ENCODE peak calls at places on chromosomes 6 and 20, in five cellular contexts. W is neural progenitor cell, U is PC-9, H is pancreas, F is ovary. O is an unnamed sample. For H3K4me1, the result is how much of the 10 kb centered on the place peaks cover.

GRCh38 chr6:63410435-63411426 is 90.9 kb upstream of the LGSN start:
- DNase-seq in W (no peak), U (no peak), H (no peak), F (no peak), O (no peak)

GRCh38 chr6:166739655-166740318 is 112.7 kb upstream of the RPS6KA2 start:
- DNase-seq in W (no peak), U (no peak), H (no peak), F (no peak), O (no peak)

GRCh38 chr6:51060262-51060762 is 241.6 kb downstream of the TFAP2B start:
- DNase-seq in W (no peak), U (no peak), H (no peak), F (no peak), O (no peak)

GRCh38 chr6:117960906-117961700 is 54.0 kb downstream of the SLC35F1 start:
- DNase-seq in W (no peak), U (no peak), H (no peak), F (no peak), O (no peak)

GRCh38 chr20:41191562-41192500 is 54.5 kb downstream of the PLCG1 start:
- DNase-seq in W (no peak), U (no peak), H (no peak), F (no peak), O (no peak)

GRCh38 chr6:90183587-90184333 is 112.9 kb downstream of the BACH2 start:
- DNase-seq in W (no peak), U (no peak), H (no peak), F (no peak), O (no peak)

GRCh38 chr6:7114744-7115451 is 7.1 kb downstream of the RREB1 start:
- DNase-seq in W (no peak), U (no peak), H (no peak), F (no peak), O (no peak)

GRCh38 chr6:169536446-169537170 is 165.2 kb downstream of the WDR27 start:
- DNase-seq in W (no peak), U (no peak), H (no peak), F (no peak), O (no peak)

GRCh38 chr6:69589626-69590025 is 207.2 kb downstream of the LMBRD1 start:
- DNase-seq in W (no peak), U (no peak), H (no peak), F (no peak), O (no peak)

GRCh38 chr6:168877821-168878282 is 375.8 kb downstream of the THBS2 start:
- DNase-seq in W (no peak), U (peak), H (no peak), F (no peak), O (peak)

GRCh38 chr6:93105017-93105416 is 314.3 kb downstream of the EPHA7 start:
- DNase-seq in W (no peak), U (no peak), H (no peak), F (no peak), O (no peak)

GRCh38 chr6:152148412-152148811 is 340.9 kb downstream of the ESR1 start:
- DNase-seq in W (no peak), U (no peak), H (no peak), F (no peak), O (no peak)

GRCh38 chr6:105839266-105839665 is 246.9 kb upstream of the PRDM1 start:
- DNase-seq in W (no peak), U (no peak), H (no peak), F (no peak), O (no peak)

GRCh38 chr6:21808045-21808470 is 214.5 kb downstream of the SOX4 start:
- DNase-seq in W (no peak), U (no peak), H (no peak), F (peak), O (no peak)

GRCh38 chr20:43812216-43812615 is 85.4 kb upstream of the GTSF1L start:
- DNase-seq in W (no peak), U (peak), H (no peak), F (no peak), O (no peak)

GRCh38 chr20:32474967-32475819 is 109.9 kb downstream of the NOL4L start:
- DNase-seq in W (peak), U (peak), H (peak), F (peak), O (peak)

GRCh38 chr6:119261944-119262284 is 87.6 kb downstream of the MAN1A1 start:
- DNase-seq in W (no peak), U (no peak), H (no peak), F (no peak), O (no peak)

GRCh38 chr6:134910596-134910935 is 39.3 kb downstream of the ALDH8A1 start:
- DNase-seq in W (no peak), U (no peak), H (no peak), F (no peak), O (no peak)

GRCh38 chr6:56863366-56863765 is 91.5 kb upstream of the BEND6 start:
- DNase-seq in W (no peak), U (peak), H (no peak), F (no peak), O (no peak)

GRCh38 chr6:24188571-24188970 is 62.6 kb downstream of the NRSN1 start:
- DNase-seq in W (no peak), U (no peak), H (no peak), F (no peak), O (no peak)

GRCh38 chr20:59671661-59672471 is 67.5 kb downstream of the PHACTR3 start:
- DNase-seq in W (no peak), U (no peak), H (no peak), F (no peak), O (no peak)

GRCh38 chr6:71468841-71469750 is 180.5 kb downstream of the OGFRL1 start:
- DNase-seq in W (no peak), U (peak), H (no peak), F (no peak), O (no peak)

GRCh38 chr20:32855387-32855786 is 3.3 kb upstream of the EFCAB8 start:
- DNase-seq in W (no peak), U (no peak), H (no peak), F (no peak), O (no peak)

GRCh38 chr6:37556884-37557644 is 57.4 kb upstream of the CCDC167 start:
- DNase-seq in W (no peak), U (no peak), H (no peak), F (no peak), O (no peak)

GRCh38 chr6:2877057-2877882 is 25.8 kb downstream of the SERPINB9 start:
- DNase-seq in W (no peak), U (peak), H (no peak), F (no peak), O (no peak)
- H3K4me1 ChIP-seq in W (under half), U (under half), H (under half), F (under half), O (under half)

DNA sequence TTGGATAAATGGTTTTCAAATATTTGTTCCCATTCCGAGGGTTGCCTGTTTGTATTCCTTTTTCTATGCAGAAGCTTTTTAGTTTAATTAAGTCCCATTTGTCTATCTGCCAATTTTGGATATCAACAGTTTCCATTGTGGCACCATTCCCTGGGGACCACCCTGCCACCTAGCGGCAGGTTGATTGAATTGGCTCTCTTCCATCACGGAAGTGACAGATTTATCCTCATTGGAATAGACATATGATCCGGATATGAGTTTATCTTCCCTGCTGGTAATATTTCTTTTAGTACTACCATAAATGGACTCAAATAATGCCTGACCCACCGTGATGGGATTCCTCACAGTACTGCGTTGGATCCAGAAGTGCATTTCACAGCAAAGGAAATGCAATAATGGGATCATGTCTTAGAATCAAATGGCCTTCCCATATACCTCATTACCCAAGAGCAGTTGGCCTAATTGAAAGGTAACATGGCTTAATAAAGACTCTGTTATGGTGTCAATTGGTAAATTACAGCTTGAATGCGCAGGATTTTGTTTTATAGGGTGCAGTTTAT is 327.0 kb downstream of the BMP2 start:
- DNase-seq in W (peak), U (no peak), H (peak), F (no peak), O (no peak)
- TF ChIP-seq CTCF in W (peak), U (peak), H (peak), F (no peak), O (no peak)

DNA sequence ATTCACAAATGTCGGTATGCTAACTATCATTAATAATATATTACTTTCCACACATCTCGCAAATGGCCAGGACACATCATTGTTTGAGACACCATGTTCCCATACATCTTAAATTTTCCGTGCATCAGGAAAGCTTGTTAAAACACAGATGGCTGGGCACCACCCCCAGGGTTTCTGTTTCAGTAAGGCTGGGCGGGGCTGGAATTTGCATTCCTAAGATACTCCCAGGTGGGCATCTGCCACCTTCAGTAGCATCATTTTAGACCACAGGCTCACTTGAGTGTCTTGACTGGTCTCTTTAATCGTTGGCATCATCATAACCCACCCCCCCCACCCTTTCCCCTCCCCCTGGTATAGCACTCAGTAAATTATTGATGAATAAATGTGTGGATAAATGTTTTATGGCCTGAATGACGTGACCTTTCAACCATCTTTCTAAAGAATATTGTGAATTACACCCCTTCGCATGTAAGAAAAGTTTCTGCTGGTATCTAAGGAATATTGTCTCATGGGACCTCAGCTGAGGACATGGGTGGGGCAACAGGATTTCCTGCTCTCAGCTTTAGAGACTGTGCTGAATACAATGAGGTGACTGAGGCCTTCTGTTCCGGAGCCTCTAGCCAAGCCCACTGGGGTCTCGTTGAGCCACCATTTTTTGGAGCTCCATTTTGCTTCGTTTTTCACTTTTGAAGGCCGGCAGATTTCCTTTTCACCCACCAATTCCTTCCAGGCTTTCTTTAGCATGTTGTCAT is 124.1 kb upstream of the NEDD9 start:
- DNase-seq in W (no peak), U (no peak), H (no peak), F (no peak), O (no peak)
- H3K27ac ChIP-seq in W (no peak), U (peak), H (no peak), F (no peak), O (peak)

DNA sequence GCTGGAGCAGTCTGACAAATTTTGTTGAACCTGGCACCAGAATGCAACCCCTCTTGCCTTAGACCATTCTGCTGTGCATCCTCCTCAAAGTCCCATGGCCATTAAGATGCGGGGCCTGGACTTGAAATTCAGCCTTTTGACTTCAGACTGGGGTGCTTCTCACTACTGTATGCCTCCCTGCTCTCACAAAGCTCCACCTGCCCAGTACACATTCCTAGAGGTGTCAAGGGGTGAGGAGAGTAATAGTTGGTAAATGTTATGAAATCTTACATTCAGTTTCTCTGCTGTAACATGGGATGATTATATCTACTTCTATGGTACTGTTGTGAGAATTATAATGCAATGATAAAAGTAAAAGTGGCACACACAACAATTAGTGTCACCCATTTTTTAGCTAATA is 70.8 kb downstream of the TULP4 start:
- DNase-seq in W (no peak), U (no peak), H (no peak), F (no peak), O (no peak)
- H3K4me1 ChIP-seq in W (under half), U (under half), H (under half), F (under half), O (under half)

GRCh38 chr6:149303468-149303867 is 14.0 kb upstream of the TAB2 start:
- DNase-seq in W (no peak), U (no peak), H (no peak), F (no peak), O (no peak)

GRCh38 chr6:149305372-149305771 is 12.1 kb upstream of the TAB2 start:
- DNase-seq in W (no peak), U (no peak), H (no peak), F (no peak), O (no peak)

GRCh38 chr6:149311293-149311692 is 6.2 kb upstream of the TAB2 start:
- DNase-seq in W (no peak), U (no peak), H (no peak), F (no peak), O (no peak)

GRCh38 chr6:149302723-149303122 is 14.8 kb upstream of the TAB2 start:
- DNase-seq in W (no peak), U (no peak), H (no peak), F (no peak), O (no peak)

DNA sequence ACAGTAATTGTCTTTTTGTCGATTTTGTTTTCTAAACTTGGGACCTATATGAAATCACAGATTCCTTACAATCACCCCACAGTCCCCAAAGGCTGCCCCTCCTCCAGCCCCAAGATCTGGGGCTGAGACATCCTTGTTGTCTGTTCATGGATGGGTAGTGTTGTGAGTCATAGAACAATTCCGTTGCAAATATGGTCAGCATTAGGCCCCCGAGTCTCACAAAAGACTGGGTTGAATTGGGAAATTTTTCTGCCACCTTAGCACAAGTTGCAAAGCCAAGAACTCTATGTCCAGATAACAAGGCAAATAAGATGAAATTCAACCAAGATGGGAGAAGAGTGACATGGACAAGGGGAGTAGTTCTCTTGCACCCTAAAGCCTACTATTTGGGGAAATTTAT is 10.5 kb upstream of the TAB2 start:
- DNase-seq in W (no peak), U (no peak), H (no peak), F (no peak), O (no peak)
- TF ChIP-seq CTCF in W (no peak), U (no peak), H (no peak), F (no peak), O (no peak)